ENCODE peak calls at places on chromosomes 16 and 17, in eight cellular contexts. One of them, this sample, is unnamed.

GRCh38 chr16:58499615-58500328 is at the start of gene NDRG4:
- DNase-seq in erythroblast: peak; percentile 38
- DNase-seq in body of pancreas: peak; percentile 35
- DNase-seq in MG63: peak; percentile 83
- DNase-seq in left cardiac atrium: peak; percentile 72
- DNase-seq in sciatic nerve: peak; percentile 73
- DNase-seq in dorsolateral prefrontal cortex: peak; percentile 75
- DNase-seq in ovary: no peak
- DNase-seq in this sample: peak; percentile 64

GRCh38 chr17:64718058-64718457 is 56.0 kb upstream of the SMURF2 start:
- DNase-seq in erythroblast: no peak
- DNase-seq in body of pancreas: no peak
- DNase-seq in MG63: no peak
- DNase-seq in left cardiac atrium: no peak
- DNase-seq in sciatic nerve: no peak
- DNase-seq in dorsolateral prefrontal cortex: no peak
- DNase-seq in ovary: no peak
- DNase-seq in this sample: peak; percentile 49

GRCh38 chr16:24610421-24610765 is 71.0 kb downstream of the RBBP6 start:
- DNase-seq in erythroblast: no peak
- DNase-seq in body of pancreas: peak; percentile 12
- DNase-seq in MG63: no peak
- DNase-seq in left cardiac atrium: peak; percentile 46
- DNase-seq in sciatic nerve: no peak
- DNase-seq in dorsolateral prefrontal cortex: no peak
- DNase-seq in ovary: peak; percentile 31
- DNase-seq in this sample: peak; percentile 9

GRCh38 chr17:18946536-18946935 is 5.4 kb upstream of the SLC5A10 start:
- DNase-seq in erythroblast: no peak
- DNase-seq in body of pancreas: no peak
- DNase-seq in MG63: no peak
- DNase-seq in left cardiac atrium: no peak
- DNase-seq in sciatic nerve: no peak
- DNase-seq in dorsolateral prefrontal cortex: no peak
- DNase-seq in ovary: no peak
- DNase-seq in this sample: peak; percentile 27

GRCh38 chr16:88532434-88533241 is 37.6 kb upstream of the ZC3H18 start:
- DNase-seq in erythroblast: no peak
- DNase-seq in body of pancreas: no peak
- DNase-seq in MG63: no peak
- DNase-seq in left cardiac atrium: peak; percentile 33
- DNase-seq in sciatic nerve: no peak
- DNase-seq in dorsolateral prefrontal cortex: no peak
- DNase-seq in ovary: peak; percentile 57
- DNase-seq in this sample: no peak

GRCh38 chr16:80586476-80586875 is 45.7 kb downstream of the DYNLRB2 start:
- DNase-seq in erythroblast: no peak
- DNase-seq in body of pancreas: no peak
- DNase-seq in MG63: no peak
- DNase-seq in left cardiac atrium: no peak
- DNase-seq in sciatic nerve: no peak
- DNase-seq in dorsolateral prefrontal cortex: no peak
- DNase-seq in ovary: no peak
- DNase-seq in this sample: no peak

GRCh38 chr16:16019488-16019887 is 70.1 kb downstream of the ABCC1 start:
- DNase-seq in erythroblast: no peak
- DNase-seq in body of pancreas: no peak
- DNase-seq in MG63: peak; percentile 81
- DNase-seq in left cardiac atrium: no peak
- DNase-seq in sciatic nerve: no peak
- DNase-seq in dorsolateral prefrontal cortex: no peak
- DNase-seq in ovary: no peak
- DNase-seq in this sample: peak; percentile 51

GRCh38 chr16:24944206-24944605 is 71.0 kb downstream of the ARHGAP17 start:
- DNase-seq in erythroblast: no peak
- DNase-seq in body of pancreas: no peak
- DNase-seq in MG63: no peak
- DNase-seq in left cardiac atrium: no peak
- DNase-seq in sciatic nerve: no peak
- DNase-seq in dorsolateral prefrontal cortex: no peak
- DNase-seq in ovary: no peak
- DNase-seq in this sample: no peak

GRCh38 chr17:1779571-1780074 is 17.8 kb downstream of the SERPINF1 start:
- DNase-seq in erythroblast: no peak
- DNase-seq in body of pancreas: peak; percentile 39
- DNase-seq in MG63: peak; percentile 75
- DNase-seq in left cardiac atrium: peak; percentile 85
- DNase-seq in sciatic nerve: peak; percentile 92
- DNase-seq in dorsolateral prefrontal cortex: no peak
- DNase-seq in ovary: peak; percentile 90
- DNase-seq in this sample: peak; percentile 85

GRCh38 chr17:50210249-50211225 is 9.1 kb upstream of the COL1A1 start:
- DNase-seq in erythroblast: no peak
- DNase-seq in body of pancreas: no peak
- DNase-seq in MG63: peak; percentile 98
- DNase-seq in left cardiac atrium: peak; percentile 83
- DNase-seq in sciatic nerve: peak; percentile 79
- DNase-seq in dorsolateral prefrontal cortex: no peak
- DNase-seq in ovary: peak; percentile 86
- DNase-seq in this sample: peak; percentile 55

GRCh38 chr16:23917621-23918020 is 81.8 kb downstream of the PRKCB start:
- DNase-seq in erythroblast: no peak
- DNase-seq in body of pancreas: no peak
- DNase-seq in MG63: no peak
- DNase-seq in left cardiac atrium: no peak
- DNase-seq in sciatic nerve: no peak
- DNase-seq in dorsolateral prefrontal cortex: no peak
- DNase-seq in ovary: no peak
- DNase-seq in this sample: no peak

GRCh38 chr17:27520571-27521185 is 64.4 kb downstream of the KSR1 start:
- DNase-seq in erythroblast: no peak
- DNase-seq in body of pancreas: no peak
- DNase-seq in MG63: no peak
- DNase-seq in left cardiac atrium: no peak
- DNase-seq in sciatic nerve: no peak
- DNase-seq in dorsolateral prefrontal cortex: peak; percentile 54
- DNase-seq in ovary: no peak
- DNase-seq in this sample: no peak

GRCh38 chr17:55577011-55577586 is 65.8 kb upstream of the SMIM36 start:
- DNase-seq in erythroblast: peak; percentile 4
- DNase-seq in body of pancreas: no peak
- DNase-seq in MG63: peak; percentile 51
- DNase-seq in left cardiac atrium: peak; percentile 64
- DNase-seq in sciatic nerve: peak; percentile 79
- DNase-seq in dorsolateral prefrontal cortex: no peak
- DNase-seq in ovary: peak; percentile 56
- DNase-seq in this sample: peak; percentile 84

GRCh38 chr17:66724581-66725341 is 110.2 kb upstream of the CACNG5 start:
- DNase-seq in erythroblast: no peak
- DNase-seq in body of pancreas: no peak
- DNase-seq in MG63: peak; percentile 85
- DNase-seq in left cardiac atrium: no peak
- DNase-seq in sciatic nerve: no peak
- DNase-seq in dorsolateral prefrontal cortex: no peak
- DNase-seq in ovary: no peak
- DNase-seq in this sample: no peak

GRCh38 chr17:64244165-64244564 is 18.9 kb downstream of the TEX2 start:
- DNase-seq in erythroblast: no peak
- DNase-seq in body of pancreas: no peak
- DNase-seq in MG63: no peak
- DNase-seq in left cardiac atrium: no peak
- DNase-seq in sciatic nerve: no peak
- DNase-seq in dorsolateral prefrontal cortex: no peak
- DNase-seq in ovary: no peak
- DNase-seq in this sample: no peak

GRCh38 chr17:52283872-52284271 is 125.4 kb upstream of the CA10 start:
- DNase-seq in erythroblast: no peak
- DNase-seq in body of pancreas: no peak
- DNase-seq in MG63: no peak
- DNase-seq in left cardiac atrium: no peak
- DNase-seq in sciatic nerve: no peak
- DNase-seq in dorsolateral prefrontal cortex: no peak
- DNase-seq in ovary: no peak
- DNase-seq in this sample: no peak

GRCh38 chr16:23365602-23366240 is 63.6 kb downstream of the SCNN1B start:
- DNase-seq in erythroblast: no peak
- DNase-seq in body of pancreas: peak; percentile 65
- DNase-seq in MG63: no peak
- DNase-seq in left cardiac atrium: no peak
- DNase-seq in sciatic nerve: no peak
- DNase-seq in dorsolateral prefrontal cortex: no peak
- DNase-seq in ovary: no peak
- DNase-seq in this sample: no peak

GRCh38 chr17:20187049-20187448 is 177.9 kb downstream of the SPECC1 start:
- DNase-seq in erythroblast: no peak
- DNase-seq in body of pancreas: no peak
- DNase-seq in MG63: no peak
- DNase-seq in left cardiac atrium: no peak
- DNase-seq in sciatic nerve: no peak
- DNase-seq in dorsolateral prefrontal cortex: no peak
- DNase-seq in ovary: no peak
- DNase-seq in this sample: no peak

GRCh38 chr17:37493249-37494027 is 3.7 kb downstream of the DUSP14 start:
- DNase-seq in erythroblast: no peak
- DNase-seq in body of pancreas: no peak
- DNase-seq in MG63: peak; percentile 18
- DNase-seq in left cardiac atrium: no peak
- DNase-seq in sciatic nerve: no peak
- DNase-seq in dorsolateral prefrontal cortex: no peak
- DNase-seq in ovary: no peak
- DNase-seq in this sample: peak; percentile 98

GRCh38 chr17:79803421-79803996 is 6.6 kb upstream of the CBX8 start:
- DNase-seq in erythroblast: no peak
- DNase-seq in body of pancreas: no peak
- DNase-seq in MG63: no peak
- DNase-seq in left cardiac atrium: no peak
- DNase-seq in sciatic nerve: no peak
- DNase-seq in dorsolateral prefrontal cortex: no peak
- DNase-seq in ovary: no peak
- DNase-seq in this sample: no peak

GRCh38 chr17:77608431-77608830 is 350.1 kb upstream of the TNRC6C start:
- DNase-seq in erythroblast: no peak
- DNase-seq in body of pancreas: no peak
- DNase-seq in MG63: no peak
- DNase-seq in left cardiac atrium: no peak
- DNase-seq in sciatic nerve: no peak
- DNase-seq in dorsolateral prefrontal cortex: no peak
- DNase-seq in ovary: no peak
- DNase-seq in this sample: no peak

GRCh38 chr16:88678224-88678979 is 7.9 kb downstream of the SNAI3 start:
- DNase-seq in erythroblast: no peak
- DNase-seq in body of pancreas: no peak
- DNase-seq in MG63: no peak
- DNase-seq in left cardiac atrium: no peak
- DNase-seq in sciatic nerve: no peak
- DNase-seq in dorsolateral prefrontal cortex: no peak
- DNase-seq in ovary: no peak
- DNase-seq in this sample: no peak